ENCODE peak calls at places on chromosomes 11 and 22, in four cellular contexts. I is lower leg skin, O is IMR-90, Y is ELR. P is an unnamed sample.

GRCh38 chr22:27377501-27377900 is 424.1 kb downstream of the MN1 start:
- DNase-seq in O (no peak), Y (no peak), I (no peak), P (no peak)

GRCh38 chr11:112128483-112129121 is 35.3 kb downstream of the IL18 start:
- DNase-seq in Y (peak), O (peak), I (peak), P (peak)

GRCh38 chr11:28114731-28115130 is 6.5 kb downstream of the METTL15 start:
- DNase-seq in I (no peak), O (no peak), Y (no peak), P (no peak)

GRCh38 chr11:70306586-70307033 is 36.1 kb downstream of the PPFIA1 start:
- DNase-seq in I (no peak), O (no peak), Y (no peak), P (no peak)

GRCh38 chr11:95984035-95984434 is 60.1 kb upstream of the MTMR2 start:
- DNase-seq in Y (no peak), O (no peak), I (no peak), P (no peak)

GRCh38 chr11:106996691-106997090 is 21.6 kb downstream of the GUCY1A2 start:
- DNase-seq in O (no peak), Y (no peak), I (no peak), P (no peak)

GRCh38 chr11:108112059-108112458 is 9.3 kb upstream of the ACAT1 start:
- DNase-seq in Y (peak), I (no peak), O (peak), P (no peak)

GRCh38 chr11:74147199-74147929 is 23.4 kb downstream of the C2CD3 start:
- DNase-seq in I (no peak), Y (peak), O (peak), P (peak)

GRCh38 chr11:131889760-131890620 is 519.6 kb downstream of the NTM start:
- DNase-seq in I (no peak), O (peak), Y (peak), P (peak)

GRCh38 chr11:32087602-32088001 is 3.3 kb upstream of the RCN1 start:
- DNase-seq in O (peak), I (no peak), Y (peak), P (peak)

GRCh38 chr11:74685338-74685737 is 45.9 kb downstream of the CHRDL2 start:
- DNase-seq in O (no peak), I (no peak), Y (no peak), P (no peak)

P was measured in AG10803.